ENCODE peak calls at places on chromosomes 7 and 10, in seven cellular contexts. K is Peyer's patch, G is A549, T is body of pancreas, H is prostate gland, E is endothelial cell of umbilical vein, O is upper lobe of left lung. N is an unnamed sample.

GRCh38 chr7:151231964-151232271 is 365 bp upstream of the CHPF2 start:
- DNase-seq in K (no peak), G (no peak), T (no peak), H (no peak), E (no peak), O (no peak), N (no peak)

GRCh38 chr10:103626178-103626577 is 132.7 kb downstream of the NEURL1 start:
- DNase-seq in K (no peak), G (no peak), T (no peak), H (no peak), E (no peak), O (no peak), N (no peak)

GRCh38 chr10:71086439-71087080 is 125.8 kb upstream of the UNC5B start:
- DNase-seq in K (peak), G (no peak), T (no peak), H (no peak), E (no peak), O (no peak), N (no peak)

GRCh38 chr7:116780966-116781365 is 81.4 kb upstream of the CAPZA2 start:
- DNase-seq in K (no peak), G (no peak), T (peak), H (peak), E (no peak), O (peak), N (no peak)

GRCh38 chr10:102744374-102745051 is 765 bp downstream of the WBP1L start:
- DNase-seq in K (no peak), G (no peak), T (peak), H (no peak), E (peak), O (peak), N (no peak)

GRCh38 chr7:48089415-48089975 is 430 bp downstream of the UPP1 start:
- DNase-seq in K (no peak), G (no peak), T (peak), H (peak), E (no peak), O (peak), N (peak)

GRCh38 chr10:33859319-33860022 is 525.0 kb upstream of the NRP1 start:
- DNase-seq in K (no peak), G (no peak), T (no peak), H (no peak), E (peak), O (no peak), N (no peak)

GRCh38 chr7:108613147-108613948 is 43.7 kb downstream of the DNAJB9 start:
- DNase-seq in K (no peak), G (peak), T (no peak), H (no peak), E (peak), O (no peak), N (no peak)

GRCh38 chr10:62653254-62653653 is 151.3 kb upstream of the ADO start:
- DNase-seq in K (no peak), G (no peak), T (no peak), H (no peak), E (no peak), O (no peak), N (no peak)

GRCh38 chr7:138023618-138024333 is 21.9 kb upstream of the CREB3L2 start:
- DNase-seq in K (no peak), G (no peak), T (no peak), H (no peak), E (no peak), O (no peak), N (no peak)

GRCh38 chr10:17472481-17473227 is 18.3 kb upstream of the ST8SIA6 start:
- DNase-seq in K (no peak), G (no peak), T (no peak), H (no peak), E (no peak), O (no peak), N (no peak)

GRCh38 chr7:70036695-70037094 is 438.4 kb downstream of the AUTS2 start:
- DNase-seq in K (no peak), G (no peak), T (no peak), H (no peak), E (no peak), O (no peak), N (no peak)

GRCh38 chr10:101565370-101565900 is 22.6 kb downstream of the POLL start:
- DNase-seq in K (peak), G (no peak), T (no peak), H (no peak), E (no peak), O (no peak), N (no peak)

GRCh38 chr10:30705086-30705624 is 75.6 kb upstream of the LYZL2 start:
- DNase-seq in K (no peak), G (no peak), T (no peak), H (no peak), E (no peak), O (no peak), N (no peak)

GRCh38 chr10:68562666-68563522 is 2.8 kb downstream of the TET1 start:
- DNase-seq in K (no peak), G (no peak), T (no peak), H (no peak), E (no peak), O (no peak), N (peak)

GRCh38 chr10:26448706-26449435 is 10.7 kb downstream of the APBB1IP start:
- DNase-seq in K (no peak), G (no peak), T (no peak), H (no peak), E (no peak), O (peak), N (no peak)

GRCh38 chr7:41238851-41239331 is 464.0 kb downstream of the INHBA start:
- DNase-seq in K (no peak), G (no peak), T (no peak), H (no peak), E (peak), O (no peak), N (no peak)

GRCh38 chr7:41574377-41574776 is 128.5 kb downstream of the INHBA start:
- DNase-seq in K (no peak), G (no peak), T (no peak), H (no peak), E (peak), O (no peak), N (no peak)

GRCh38 chr7:45697576-45698136 is 123.5 kb downstream of the ADCY1 start:
- DNase-seq in K (no peak), G (no peak), T (no peak), H (no peak), E (no peak), O (peak), N (peak)

GRCh38 chr7:4099651-4100050 is 582.4 kb upstream of the FOXK1 start:
- DNase-seq in K (no peak), G (no peak), T (no peak), H (no peak), E (no peak), O (no peak), N (no peak)

GRCh38 chr7:137747359-137748031 is 99.3 kb downstream of the DGKI start:
- DNase-seq in K (no peak), G (no peak), T (no peak), H (no peak), E (no peak), O (no peak), N (no peak)

GRCh38 chr10:80472234-80473095 is 18.4 kb downstream of the TSPAN14 start:
- DNase-seq in K (no peak), G (no peak), T (no peak), H (no peak), E (peak), O (no peak), N (peak)

GRCh38 chr10:7967035-7967434 is 87.5 kb upstream of the GATA3 start:
- DNase-seq in K (no peak), G (no peak), T (no peak), H (no peak), E (no peak), O (no peak), N (no peak)

GRCh38 chr7:123647106-123647730 is 8.4 kb upstream of the LMOD2 start:
- DNase-seq in K (no peak), G (no peak), T (no peak), H (no peak), E (no peak), O (no peak), N (no peak)

GRCh38 chr7:33757050-33757449 is 148.3 kb upstream of the BMPER start:
- DNase-seq in K (no peak), G (no peak), T (no peak), H (no peak), E (no peak), O (no peak), N (peak)

GRCh38 chr7:26688936-26689506 is 175.4 kb downstream of the SKAP2 start:
- DNase-seq in K (no peak), G (no peak), T (no peak), H (no peak), E (peak), O (no peak), N (no peak)

GRCh38 chr7:21616796-21617436 is 74.1 kb downstream of the DNAH11 start:
- DNase-seq in K (no peak), G (peak), T (no peak), H (no peak), E (peak), O (no peak), N (peak)

GRCh38 chr7:123769371-123769770 is 20.6 kb upstream of the WASL start:
- DNase-seq in K (no peak), G (peak), T (peak), H (no peak), E (peak), O (peak), N (peak)

GRCh38 chr7:46969303-46970130 is 612.4 kb downstream of the TNS3 start:
- DNase-seq in K (no peak), G (no peak), T (peak), H (no peak), E (no peak), O (no peak), N (no peak)

GRCh38 chr7:108014747-108015682 is 12.1 kb upstream of the LAMB1 start:
- DNase-seq in K (no peak), G (peak), T (no peak), H (no peak), E (peak), O (no peak), N (no peak)

GRCh38 chr10:35259769-35260397 is 76.4 kb upstream of the CCNY start:
- DNase-seq in K (no peak), G (peak), T (no peak), H (no peak), E (no peak), O (no peak), N (peak)

GRCh38 chr10:77504196-77504869 is 133.3 kb downstream of the KCNMA1 start:
- DNase-seq in K (no peak), G (no peak), T (no peak), H (no peak), E (no peak), O (no peak), N (no peak)

GRCh38 chr10:93991596-93992284 is 2.0 kb upstream of the PLCE1 start:
- DNase-seq in K (no peak), G (peak), T (peak), H (peak), E (peak), O (peak), N (peak)

GRCh38 chr10:16521311-16522016 is at the start of gene C1QL3:
- DNase-seq in K (peak), G (no peak), T (peak), H (no peak), E (no peak), O (no peak), N (no peak)

GRCh38 chr7:157018997-157019591 is 8.6 kb upstream of the MNX1 start:
- DNase-seq in K (peak), G (no peak), T (peak), H (no peak), E (no peak), O (no peak), N (no peak)

GRCh38 chr10:114002422-114002821 is 41.2 kb upstream of the ADRB1 start:
- DNase-seq in K (no peak), G (peak), T (no peak), H (no peak), E (no peak), O (no peak), N (no peak)

GRCh38 chr7:92837214-92837749 is 909 bp upstream of the CDK6 start:
- DNase-seq in K (no peak), G (no peak), T (no peak), H (no peak), E (peak), O (no peak), N (no peak)

GRCh38 chr10:63120554-63120953 is 12.6 kb upstream of the NRBF2 start:
- DNase-seq in K (no peak), G (no peak), T (no peak), H (no peak), E (no peak), O (no peak), N (no peak)

GRCh38 chr10:101897633-101898032 is 54.0 kb upstream of the KCNIP2 start:
- DNase-seq in K (no peak), G (no peak), T (peak), H (peak), E (no peak), O (peak), N (peak)

GRCh38 chr10:88342733-88343310 is 240.3 kb downstream of the RNLS start:
- DNase-seq in K (no peak), G (no peak), T (no peak), H (no peak), E (no peak), O (no peak), N (no peak)
- TF ChIP-seq POLR2A in K (no peak), G (no peak), T (no peak), H (no peak), E (no peak), O (no peak), N (no peak)

GRCh38 chr10:46005383-46005782 is 25.0 kb downstream of the NCOA4 start:
- DNase-seq in K (no peak), G (no peak), T (no peak), H (no peak), E (no peak), O (no peak), N (no peak)

GRCh38 chr10:45997557-45997956 is 25.3 kb downstream of the TIMM23 start:
- DNase-seq in K (no peak), G (no peak), T (no peak), H (no peak), E (no peak), O (no peak), N (no peak)

GRCh38 chr10:46002916-46003693 is 27.3 kb downstream of the NCOA4 start:
- DNase-seq in K (no peak), G (no peak), T (no peak), H (no peak), E (no peak), O (no peak), N (no peak)

GRCh38 chr10:45997994-45998763 is 25.9 kb downstream of the TIMM23 start:
- DNase-seq in K (no peak), G (no peak), T (no peak), H (no peak), E (no peak), O (no peak), N (no peak)

GRCh38 chr10:46001187-46001756 is 29.0 kb downstream of the TIMM23 start:
- DNase-seq in K (no peak), G (no peak), T (no peak), H (no peak), E (no peak), O (no peak), N (no peak)
- TF ChIP-seq POLR2A in K (no peak), G (no peak), T (no peak), H (no peak), E (no peak), O (no peak), N (no peak)

GRCh38 chr7:143878884-143879283 is 23.1 kb downstream of the TCAF1 start:
- DNase-seq in K (no peak), G (no peak), T (no peak), H (no peak), E (no peak), O (no peak), N (no peak)

GRCh38 chr7:143884276-143884977 is 17.5 kb downstream of the TCAF1 start:
- DNase-seq in K (no peak), G (no peak), T (no peak), H (no peak), E (no peak), O (no peak), N (no peak)

GRCh38 chr7:143882611-143883078 is 19.3 kb downstream of the TCAF1 start:
- DNase-seq in K (peak), G (no peak), T (peak), H (peak), E (peak), O (peak), N (peak)

GRCh38 chr7:143884978-143885559 is 16.9 kb downstream of the TCAF1 start:
- DNase-seq in K (no peak), G (no peak), T (peak), H (no peak), E (peak), O (no peak), N (peak)

DNA sequence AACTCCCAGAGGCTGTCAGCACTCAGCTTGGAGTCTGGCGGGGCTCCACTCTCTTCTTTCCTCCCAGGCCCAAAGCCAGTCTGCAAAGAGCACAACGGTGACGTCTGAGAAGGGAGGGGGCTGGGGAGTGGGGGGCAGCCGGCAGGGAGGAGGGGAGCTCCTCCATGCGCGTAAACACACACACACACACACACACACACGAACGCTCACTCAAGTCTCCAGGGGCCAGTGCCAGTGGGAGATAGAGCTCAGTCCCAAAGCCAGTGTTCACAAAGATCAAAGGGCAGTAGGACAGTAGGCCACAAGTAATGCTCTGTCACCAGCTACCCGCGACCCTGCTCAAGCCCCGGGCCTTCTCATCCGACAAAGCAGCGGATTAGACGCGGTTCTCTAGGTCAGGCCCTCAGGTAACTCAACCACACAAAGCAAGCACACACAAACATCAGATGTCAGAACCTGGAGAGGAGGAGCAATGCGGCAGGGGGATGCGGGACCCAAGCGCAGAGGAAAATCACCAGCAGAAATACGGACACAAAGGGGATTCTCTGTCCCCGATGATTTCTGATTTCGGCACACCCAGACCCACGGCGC is 19.9 kb downstream of the TCAF1 start:
- DNase-seq in K (no peak), G (no peak), T (peak), H (peak), E (peak), O (no peak), N (no peak)
- TF ChIP-seq POLR2A in K (no peak), G (no peak), T (no peak), H (no peak), E (no peak), O (no peak), N (no peak)

DNA sequence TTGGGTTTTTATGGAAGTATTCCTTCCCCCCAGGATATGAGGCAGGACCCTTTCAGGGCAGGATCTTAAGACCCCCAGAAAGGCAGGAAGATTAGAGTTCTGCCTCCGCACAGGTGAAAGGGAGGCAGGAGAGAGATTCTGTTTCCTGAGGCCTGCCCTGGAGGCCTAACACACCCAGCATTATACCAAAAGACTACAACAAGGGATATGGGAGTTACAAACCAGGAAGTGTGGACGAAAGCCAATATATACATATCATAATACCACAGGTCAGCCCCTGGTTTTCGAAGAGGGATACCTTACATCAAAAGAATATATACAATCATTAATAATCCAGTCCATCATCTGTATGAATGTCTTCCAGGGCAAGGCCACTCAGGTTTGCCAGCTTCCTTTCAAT is 14.2 kb downstream of the MINPP1 start:
- DNase-seq in K (no peak), G (no peak), T (no peak), H (no peak), E (no peak), O (no peak), N (no peak)
- TF ChIP-seq POLR2A in K (no peak), G (no peak), T (no peak), H (no peak), E (no peak), O (no peak), N (no peak)

DNA sequence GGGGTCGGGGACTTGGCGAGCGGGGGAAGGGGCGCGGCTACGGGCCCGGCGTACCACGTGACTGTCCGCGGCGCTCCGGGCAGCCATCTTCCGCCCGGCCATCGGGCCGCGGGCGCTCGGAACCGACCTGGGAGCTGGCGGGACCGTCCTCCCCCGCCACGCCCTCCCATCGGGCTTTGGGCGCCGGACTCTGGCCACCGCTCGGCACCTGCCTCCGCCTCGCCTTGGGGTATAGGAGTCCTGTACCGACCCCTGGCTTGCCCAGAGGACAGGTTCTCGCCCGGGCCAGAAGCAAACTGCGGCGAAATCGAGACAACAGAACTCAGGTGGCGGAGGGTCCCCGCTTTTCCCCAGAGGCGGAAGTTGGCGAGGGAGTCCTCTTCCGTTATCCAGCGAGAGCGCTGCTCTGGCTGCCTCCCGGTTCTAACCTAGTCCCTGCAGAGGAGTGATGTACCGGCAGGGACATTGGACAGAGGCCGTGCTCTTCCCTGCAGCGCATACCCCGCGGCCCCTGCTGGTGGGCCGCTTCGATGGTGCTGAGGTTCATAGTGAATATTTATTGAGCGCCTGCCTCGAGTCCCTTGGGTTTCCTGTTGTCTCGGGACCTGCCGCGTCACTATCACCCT is 1.2 kb upstream of the SGMS1 start:
- DNase-seq in K (peak), G (peak), T (peak), H (peak), E (peak), O (peak), N (peak)
- TF ChIP-seq POLR2A in K (peak), G (peak), T (peak), H (no peak), E (peak), O (no peak), N (peak)

DNA sequence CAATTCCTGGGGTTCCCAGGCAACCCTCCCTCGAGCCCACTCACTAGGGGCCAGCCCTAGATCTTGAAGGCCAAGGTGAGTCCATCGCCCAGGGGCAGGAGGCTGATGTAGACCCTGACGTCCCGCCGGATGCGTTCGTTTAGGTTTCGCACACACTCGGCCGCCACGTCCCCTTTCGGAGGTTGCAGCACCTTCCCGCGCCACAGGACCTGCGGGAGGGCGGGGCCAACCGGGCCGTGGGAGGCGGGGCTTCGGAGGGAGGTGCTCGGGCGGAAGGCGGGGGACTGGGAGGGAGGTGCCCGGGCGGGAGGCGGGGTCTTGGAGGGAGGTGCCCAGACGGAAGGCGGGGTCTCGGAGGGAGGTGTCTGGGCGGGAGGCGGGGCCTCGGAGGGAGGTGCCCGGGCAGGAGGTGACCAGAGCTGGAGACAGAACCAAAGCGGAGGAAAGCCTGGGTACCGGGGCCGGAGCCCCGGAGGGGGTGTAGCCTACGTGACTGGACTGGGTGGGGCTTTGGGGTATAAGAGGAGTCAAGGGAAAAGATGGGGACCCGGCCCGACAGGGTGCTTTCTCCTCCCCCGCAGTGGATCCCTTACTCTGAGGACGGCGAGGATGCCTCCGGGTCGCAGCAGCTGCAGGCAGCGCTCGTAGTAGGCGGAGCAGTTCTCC is 1.6 kb downstream of the COMTD1 start:
- DNase-seq in K (peak), G (peak), T (peak), H (peak), E (peak), O (peak), N (peak)
- TF ChIP-seq POLR2A in K (no peak), G (peak), T (peak), H (peak), E (no peak), O (peak), N (peak)